ENCODE peak calls at places on chromosomes 2 and 18, in ten cellular contexts. One of them, this sample, is unnamed.

GRCh38 chr2:197706839-197707207 is 1.7 kb downstream of the MARS2 start:
- DNase-seq in NCI-H774: no peak
- DNase-seq in AG08395: no peak
- DNase-seq in activated effector memory CD4-positive, alpha-beta T cell treated with anti-CD3 and anti-CD28 coated beads, Interleukin-2, amount 50 U/mL, for 16 hours: no peak
- DNase-seq in NCI-H510A: no peak
- DNase-seq in hypothalamus: no peak
- DNase-seq in glutamatergic neuron: no peak
- DNase-seq in putamen: no peak
- DNase-seq in non-pigmented ciliary epithelial cell: no peak
- DNase-seq in BE2C: no peak
- DNase-seq in this sample: no peak

GRCh38 chr2:118845005-118845842 is 2.2 kb downstream of the EN1 start:
- DNase-seq in activated effector memory CD4-positive, alpha-beta T cell treated with anti-CD3 and anti-CD28 coated beads, Interleukin-2, amount 50 U/mL, for 16 hours: no peak
- DNase-seq in AG08395: no peak
- DNase-seq in NCI-H774: no peak
- DNase-seq in NCI-H510A: no peak
- DNase-seq in glutamatergic neuron: peak
- DNase-seq in hypothalamus: no peak
- DNase-seq in putamen: no peak
- DNase-seq in non-pigmented ciliary epithelial cell: no peak
- DNase-seq in BE2C: no peak
- DNase-seq in this sample: no peak

GRCh38 chr2:9330639-9331270 is 92.6 kb downstream of the ITGB1BP1 start:
- DNase-seq in activated effector memory CD4-positive, alpha-beta T cell treated with anti-CD3 and anti-CD28 coated beads, Interleukin-2, amount 50 U/mL, for 16 hours: no peak
- DNase-seq in AG08395: no peak
- DNase-seq in NCI-H774: no peak
- DNase-seq in glutamatergic neuron: no peak
- DNase-seq in non-pigmented ciliary epithelial cell: no peak
- DNase-seq in NCI-H510A: no peak
- DNase-seq in hypothalamus: no peak
- DNase-seq in putamen: peak
- DNase-seq in BE2C: no peak
- DNase-seq in this sample: no peak

GRCh38 chr2:170648037-170648436 is 67.1 kb upstream of the SP5 start:
- DNase-seq in NCI-H774: no peak
- DNase-seq in glutamatergic neuron: no peak
- DNase-seq in NCI-H510A: no peak
- DNase-seq in putamen: no peak
- DNase-seq in hypothalamus: no peak
- DNase-seq in activated effector memory CD4-positive, alpha-beta T cell treated with anti-CD3 and anti-CD28 coated beads, Interleukin-2, amount 50 U/mL, for 16 hours: no peak
- DNase-seq in non-pigmented ciliary epithelial cell: no peak
- DNase-seq in AG08395: no peak
- DNase-seq in BE2C: no peak
- DNase-seq in this sample: no peak

GRCh38 chr2:127525692-127526141 is 572 bp downstream of the IWS1 start:
- DNase-seq in putamen: no peak
- DNase-seq in hypothalamus: no peak
- DNase-seq in NCI-H774: peak
- DNase-seq in glutamatergic neuron: peak
- DNase-seq in activated effector memory CD4-positive, alpha-beta T cell treated with anti-CD3 and anti-CD28 coated beads, Interleukin-2, amount 50 U/mL, for 16 hours: no peak
- DNase-seq in BE2C: no peak
- DNase-seq in NCI-H510A: no peak
- DNase-seq in non-pigmented ciliary epithelial cell: no peak
- DNase-seq in AG08395: peak
- DNase-seq in this sample: peak

GRCh38 chr2:113703404-113704299 is 52.8 kb downstream of the SLC35F5 start:
- DNase-seq in putamen: no peak
- DNase-seq in non-pigmented ciliary epithelial cell: no peak
- DNase-seq in NCI-H510A: no peak
- DNase-seq in glutamatergic neuron: no peak
- DNase-seq in NCI-H774: no peak
- DNase-seq in BE2C: no peak
- DNase-seq in AG08395: no peak
- DNase-seq in hypothalamus: no peak
- DNase-seq in activated effector memory CD4-positive, alpha-beta T cell treated with anti-CD3 and anti-CD28 coated beads, Interleukin-2, amount 50 U/mL, for 16 hours: no peak
- DNase-seq in this sample: no peak

GRCh38 chr18:54880706-54881105 is 52.4 kb downstream of the RAB27B start:
- DNase-seq in non-pigmented ciliary epithelial cell: peak
- DNase-seq in AG08395: peak
- DNase-seq in BE2C: no peak
- DNase-seq in NCI-H510A: no peak
- DNase-seq in activated effector memory CD4-positive, alpha-beta T cell treated with anti-CD3 and anti-CD28 coated beads, Interleukin-2, amount 50 U/mL, for 16 hours: no peak
- DNase-seq in NCI-H774: no peak
- DNase-seq in glutamatergic neuron: no peak
- DNase-seq in hypothalamus: no peak
- DNase-seq in putamen: no peak
- DNase-seq in this sample: peak

GRCh38 chr2:45412754-45413379 is 198.2 kb downstream of the SRBD1 start:
- DNase-seq in non-pigmented ciliary epithelial cell: no peak
- DNase-seq in NCI-H774: peak
- DNase-seq in hypothalamus: no peak
- DNase-seq in AG08395: peak
- DNase-seq in BE2C: no peak
- DNase-seq in glutamatergic neuron: no peak
- DNase-seq in activated effector memory CD4-positive, alpha-beta T cell treated with anti-CD3 and anti-CD28 coated beads, Interleukin-2, amount 50 U/mL, for 16 hours: no peak
- DNase-seq in NCI-H510A: no peak
- DNase-seq in putamen: no peak
- DNase-seq in this sample: no peak

GRCh38 chr2:3827673-3828575 is 124.5 kb downstream of the DCDC2C start:
- DNase-seq in glutamatergic neuron: peak
- DNase-seq in NCI-H774: peak
- DNase-seq in NCI-H510A: no peak
- DNase-seq in AG08395: no peak
- DNase-seq in hypothalamus: no peak
- DNase-seq in activated effector memory CD4-positive, alpha-beta T cell treated with anti-CD3 and anti-CD28 coated beads, Interleukin-2, amount 50 U/mL, for 16 hours: no peak
- DNase-seq in putamen: no peak
- DNase-seq in BE2C: peak
- DNase-seq in non-pigmented ciliary epithelial cell: peak
- DNase-seq in this sample: peak

GRCh38 chr18:36547544-36547943 is 250.0 kb downstream of the FHOD3 start:
- DNase-seq in NCI-H510A: no peak
- DNase-seq in glutamatergic neuron: no peak
- DNase-seq in BE2C: no peak
- DNase-seq in AG08395: no peak
- DNase-seq in NCI-H774: no peak
- DNase-seq in activated effector memory CD4-positive, alpha-beta T cell treated with anti-CD3 and anti-CD28 coated beads, Interleukin-2, amount 50 U/mL, for 16 hours: no peak
- DNase-seq in putamen: no peak
- DNase-seq in hypothalamus: no peak
- DNase-seq in non-pigmented ciliary epithelial cell: no peak
- DNase-seq in this sample: no peak

GRCh38 chr2:23134726-23135125 is 250.3 kb upstream of the KLHL29 start:
- DNase-seq in AG08395: no peak
- DNase-seq in non-pigmented ciliary epithelial cell: no peak
- DNase-seq in hypothalamus: no peak
- DNase-seq in putamen: no peak
- DNase-seq in NCI-H774: no peak
- DNase-seq in NCI-H510A: no peak
- DNase-seq in BE2C: no peak
- DNase-seq in glutamatergic neuron: no peak
- DNase-seq in activated effector memory CD4-positive, alpha-beta T cell treated with anti-CD3 and anti-CD28 coated beads, Interleukin-2, amount 50 U/mL, for 16 hours: no peak
- DNase-seq in this sample: no peak

GRCh38 chr2:202911203-202911512 is 315 bp downstream of the WDR12 start:
- DNase-seq in NCI-H510A: no peak
- DNase-seq in non-pigmented ciliary epithelial cell: no peak
- DNase-seq in hypothalamus: no peak
- DNase-seq in glutamatergic neuron: no peak
- DNase-seq in NCI-H774: no peak
- DNase-seq in BE2C: no peak
- DNase-seq in putamen: no peak
- DNase-seq in activated effector memory CD4-positive, alpha-beta T cell treated with anti-CD3 and anti-CD28 coated beads, Interleukin-2, amount 50 U/mL, for 16 hours: no peak
- DNase-seq in AG08395: no peak
- DNase-seq in this sample: no peak

GRCh38 chr2:120453635-120453998 is 107.7 kb downstream of the INHBB start:
- DNase-seq in glutamatergic neuron: no peak
- DNase-seq in activated effector memory CD4-positive, alpha-beta T cell treated with anti-CD3 and anti-CD28 coated beads, Interleukin-2, amount 50 U/mL, for 16 hours: no peak
- DNase-seq in NCI-H510A: no peak
- DNase-seq in AG08395: peak
- DNase-seq in non-pigmented ciliary epithelial cell: no peak
- DNase-seq in hypothalamus: no peak
- DNase-seq in NCI-H774: no peak
- DNase-seq in putamen: no peak
- DNase-seq in BE2C: no peak
- DNase-seq in this sample: peak

GRCh38 chr18:23958036-23958435 is 56.5 kb upstream of the TTC39C start:
- DNase-seq in non-pigmented ciliary epithelial cell: no peak
- DNase-seq in activated effector memory CD4-positive, alpha-beta T cell treated with anti-CD3 and anti-CD28 coated beads, Interleukin-2, amount 50 U/mL, for 16 hours: no peak
- DNase-seq in putamen: peak
- DNase-seq in AG08395: no peak
- DNase-seq in NCI-H774: no peak
- DNase-seq in hypothalamus: no peak
- DNase-seq in NCI-H510A: no peak
- DNase-seq in glutamatergic neuron: no peak
- DNase-seq in BE2C: no peak
- DNase-seq in this sample: no peak

GRCh38 chr2:64192570-64193192 is 48.5 kb upstream of the PELI1 start:
- DNase-seq in activated effector memory CD4-positive, alpha-beta T cell treated with anti-CD3 and anti-CD28 coated beads, Interleukin-2, amount 50 U/mL, for 16 hours: no peak
- DNase-seq in glutamatergic neuron: no peak
- DNase-seq in hypothalamus: no peak
- DNase-seq in NCI-H510A: no peak
- DNase-seq in non-pigmented ciliary epithelial cell: no peak
- DNase-seq in putamen: no peak
- DNase-seq in NCI-H774: no peak
- DNase-seq in BE2C: no peak
- DNase-seq in AG08395: no peak
- DNase-seq in this sample: no peak

GRCh38 chr2:237289134-237289533 is 124.8 kb downstream of the COL6A3 start:
- DNase-seq in glutamatergic neuron: no peak
- DNase-seq in NCI-H510A: no peak
- DNase-seq in NCI-H774: no peak
- DNase-seq in AG08395: no peak
- DNase-seq in activated effector memory CD4-positive, alpha-beta T cell treated with anti-CD3 and anti-CD28 coated beads, Interleukin-2, amount 50 U/mL, for 16 hours: no peak
- DNase-seq in putamen: no peak
- DNase-seq in hypothalamus: no peak
- DNase-seq in BE2C: no peak
- DNase-seq in non-pigmented ciliary epithelial cell: no peak
- DNase-seq in this sample: no peak

GRCh38 chr18:55353391-55353790 is 234.6 kb downstream of the TCF4 start:
- DNase-seq in glutamatergic neuron: no peak
- DNase-seq in putamen: no peak
- DNase-seq in NCI-H510A: no peak
- DNase-seq in activated effector memory CD4-positive, alpha-beta T cell treated with anti-CD3 and anti-CD28 coated beads, Interleukin-2, amount 50 U/mL, for 16 hours: no peak
- DNase-seq in hypothalamus: no peak
- DNase-seq in AG08395: no peak
- DNase-seq in NCI-H774: no peak
- DNase-seq in non-pigmented ciliary epithelial cell: no peak
- DNase-seq in BE2C: no peak
- DNase-seq in this sample: no peak

GRCh38 chr2:177799531-177799930 is 273.0 kb downstream of the PDE11A start:
- DNase-seq in NCI-H510A: no peak
- DNase-seq in hypothalamus: no peak
- DNase-seq in putamen: no peak
- DNase-seq in AG08395: peak
- DNase-seq in activated effector memory CD4-positive, alpha-beta T cell treated with anti-CD3 and anti-CD28 coated beads, Interleukin-2, amount 50 U/mL, for 16 hours: no peak
- DNase-seq in non-pigmented ciliary epithelial cell: no peak
- DNase-seq in glutamatergic neuron: no peak
- DNase-seq in BE2C: peak
- DNase-seq in NCI-H774: peak
- DNase-seq in this sample: peak

GRCh38 chr18:74499633-74500032 is 3.5 kb downstream of the CNDP2 start:
- DNase-seq in activated effector memory CD4-positive, alpha-beta T cell treated with anti-CD3 and anti-CD28 coated beads, Interleukin-2, amount 50 U/mL, for 16 hours: peak
- DNase-seq in non-pigmented ciliary epithelial cell: no peak
- DNase-seq in BE2C: no peak
- DNase-seq in glutamatergic neuron: no peak
- DNase-seq in hypothalamus: peak
- DNase-seq in AG08395: peak
- DNase-seq in putamen: peak
- DNase-seq in NCI-H510A: no peak
- DNase-seq in NCI-H774: no peak
- DNase-seq in this sample: peak

GRCh38 chr2:240286596-240286995 is 146.1 kb upstream of the OTOS start:
- DNase-seq in NCI-H774: no peak
- DNase-seq in NCI-H510A: no peak
- DNase-seq in BE2C: no peak
- DNase-seq in AG08395: no peak
- DNase-seq in non-pigmented ciliary epithelial cell: no peak
- DNase-seq in hypothalamus: no peak
- DNase-seq in putamen: no peak
- DNase-seq in glutamatergic neuron: no peak
- DNase-seq in activated effector memory CD4-positive, alpha-beta T cell treated with anti-CD3 and anti-CD28 coated beads, Interleukin-2, amount 50 U/mL, for 16 hours: peak
- DNase-seq in this sample: no peak

GRCh38 chr2:134238371-134238770 is 15.5 kb upstream of the MGAT5 start:
- DNase-seq in hypothalamus: no peak
- DNase-seq in putamen: no peak
- DNase-seq in non-pigmented ciliary epithelial cell: no peak
- DNase-seq in activated effector memory CD4-positive, alpha-beta T cell treated with anti-CD3 and anti-CD28 coated beads, Interleukin-2, amount 50 U/mL, for 16 hours: no peak
- DNase-seq in glutamatergic neuron: no peak
- DNase-seq in NCI-H774: no peak
- DNase-seq in BE2C: no peak
- DNase-seq in AG08395: no peak
- DNase-seq in NCI-H510A: no peak
- DNase-seq in this sample: no peak

GRCh38 chr2:17429130-17429529 is 89.1 kb downstream of the RAD51AP2 start:
- DNase-seq in activated effector memory CD4-positive, alpha-beta T cell treated with anti-CD3 and anti-CD28 coated beads, Interleukin-2, amount 50 U/mL, for 16 hours: no peak
- DNase-seq in AG08395: no peak
- DNase-seq in non-pigmented ciliary epithelial cell: peak
- DNase-seq in NCI-H774: no peak
- DNase-seq in putamen: no peak
- DNase-seq in glutamatergic neuron: no peak
- DNase-seq in hypothalamus: no peak
- DNase-seq in BE2C: no peak
- DNase-seq in NCI-H510A: no peak
- DNase-seq in this sample: peak

GRCh38 chr2:185796758-185797157 is 58.2 kb downstream of the FSIP2 start:
- DNase-seq in BE2C: no peak
- DNase-seq in NCI-H510A: no peak
- DNase-seq in non-pigmented ciliary epithelial cell: no peak
- DNase-seq in AG08395: no peak
- DNase-seq in putamen: no peak
- DNase-seq in NCI-H774: no peak
- DNase-seq in hypothalamus: no peak
- DNase-seq in activated effector memory CD4-positive, alpha-beta T cell treated with anti-CD3 and anti-CD28 coated beads, Interleukin-2, amount 50 U/mL, for 16 hours: no peak
- DNase-seq in glutamatergic neuron: no peak
- DNase-seq in this sample: no peak

GRCh38 chr18:46756172-46756558 is 688 bp downstream of the ST8SIA5 start:
- DNase-seq in non-pigmented ciliary epithelial cell: no peak
- DNase-seq in putamen: no peak
- DNase-seq in BE2C: no peak
- DNase-seq in NCI-H774: no peak
- DNase-seq in activated effector memory CD4-positive, alpha-beta T cell treated with anti-CD3 and anti-CD28 coated beads, Interleukin-2, amount 50 U/mL, for 16 hours: no peak
- DNase-seq in hypothalamus: no peak
- DNase-seq in glutamatergic neuron: no peak
- DNase-seq in NCI-H510A: no peak
- DNase-seq in AG08395: no peak
- DNase-seq in this sample: no peak